ENCODE peak calls at places on chromosomes 7 and 10, in eight cellular contexts. V, S, K, T, M, F, P and N are unnamed samples.

GRCh38 chr7:82566752-82567151 is 123.2 kb upstream of the CACNA2D1 start:
- DNase-seq in P (no peak), K (no peak), V (no peak), M (no peak), F (no peak), S (no peak), T (no peak), N (no peak)

GRCh38 chr10:46284286-46285229 is 2.2 kb upstream of the ANTXRL start:
- DNase-seq in K (peak), M (peak), T (peak), F (peak), P (peak), S (peak), V (peak), N (peak)

GRCh38 chr10:78896169-78896931 is 172.4 kb upstream of the ZMIZ1 start:
- DNase-seq in V (no peak), K (no peak), M (no peak), F (no peak), S (no peak), T (no peak), P (no peak), N (no peak)

GRCh38 chr10:100103581-100103980 is 21.9 kb upstream of the CPN1 start:
- DNase-seq in P (no peak), M (peak), F (peak), K (no peak), S (no peak), T (peak), V (peak), N (peak)

GRCh38 chr10:106795619-106796018 is 368.9 kb downstream of the SORCS1 start:
- DNase-seq in S (peak), T (no peak), P (peak), V (no peak), M (no peak), F (no peak), K (peak), N (peak)

GRCh38 chr10:73647211-73647874 is 6.1 kb upstream of the MYOZ1 start:
- DNase-seq in T (peak), S (peak), F (no peak), P (peak), V (peak), K (peak), M (peak), N (peak)

GRCh38 chr7:474605-475424 is 44.8 kb downstream of the PDGFA start:
- DNase-seq in T (no peak), S (no peak), V (no peak), K (no peak), P (peak), M (no peak), F (no peak), N (no peak)

GRCh38 chr7:113392421-113392820 is 274.1 kb upstream of the SMIM30 start:
- DNase-seq in S (no peak), V (no peak), K (no peak), F (no peak), P (no peak), M (no peak), T (no peak), N (no peak)

GRCh38 chr10:20858292-20859124 is 38.6 kb downstream of the NEBL start:
- DNase-seq in P (no peak), V (peak), T (peak), K (no peak), S (no peak), M (peak), F (no peak), N (peak)

GRCh38 chr10:4316166-4316810 is 509.7 kb upstream of the AKR1E2 start:
- DNase-seq in V (peak), T (peak), M (peak), P (no peak), F (peak), S (peak), K (no peak), N (peak)

GRCh38 chr10:72688208-72688651 is 3.7 kb upstream of the MCU start:
- DNase-seq in M (peak), V (peak), K (no peak), F (peak), P (no peak), S (no peak), T (peak), N (peak)

GRCh38 chr7:11413901-11414300 is 418.1 kb downstream of the THSD7A start:
- DNase-seq in V (no peak), F (no peak), M (no peak), K (no peak), S (no peak), T (no peak), P (no peak), N (no peak)

GRCh38 chr7:142523821-142524460 is 225.3 kb upstream of the PRSS1 start:
- DNase-seq in V (no peak), M (peak), S (no peak), P (no peak), K (no peak), F (no peak), T (no peak), N (no peak)
- TF ChIP-seq CTCF in V (peak), M (peak), S (no peak), P (peak), K (no peak), F (peak), T (peak), N (peak)

DNA sequence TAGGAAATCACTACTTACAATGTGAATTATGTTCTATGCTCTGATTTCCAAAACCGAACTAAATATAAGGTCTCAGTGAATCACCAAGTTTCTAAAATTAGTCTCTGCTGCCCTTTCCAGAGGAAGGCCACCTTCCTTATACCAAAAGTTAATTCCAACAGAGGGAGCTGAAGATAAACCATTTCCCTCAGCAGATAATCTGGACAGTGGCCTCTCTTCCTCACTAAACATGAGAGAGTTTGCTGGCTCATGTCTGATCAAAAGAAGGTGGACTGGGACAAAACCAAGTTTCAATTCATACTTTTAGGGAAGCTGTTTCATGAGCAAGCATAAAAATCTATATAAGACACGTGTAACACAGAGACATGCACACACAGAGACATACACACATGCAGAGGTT is 6.4 kb downstream of the FEZF1 start:
- DNase-seq in T (no peak), P (no peak), F (no peak), M (no peak), S (no peak), K (no peak), V (no peak), N (no peak)
- H3K4me3 ChIP-seq in T (no peak), P (no peak), F (no peak), M (no peak), S (no peak), K (no peak), V (no peak), N (no peak)

GRCh38 chr10:22301193-22301592 is 15.0 kb upstream of the COMMD3 start:
- DNase-seq in P (no peak), T (no peak), F (no peak), M (no peak), V (no peak), S (no peak), K (no peak), N (no peak)
- TF ChIP-seq CTCF in P (no peak), T (peak), F (peak), M (no peak), V (peak), S (no peak), K (no peak), N (no peak)

DNA sequence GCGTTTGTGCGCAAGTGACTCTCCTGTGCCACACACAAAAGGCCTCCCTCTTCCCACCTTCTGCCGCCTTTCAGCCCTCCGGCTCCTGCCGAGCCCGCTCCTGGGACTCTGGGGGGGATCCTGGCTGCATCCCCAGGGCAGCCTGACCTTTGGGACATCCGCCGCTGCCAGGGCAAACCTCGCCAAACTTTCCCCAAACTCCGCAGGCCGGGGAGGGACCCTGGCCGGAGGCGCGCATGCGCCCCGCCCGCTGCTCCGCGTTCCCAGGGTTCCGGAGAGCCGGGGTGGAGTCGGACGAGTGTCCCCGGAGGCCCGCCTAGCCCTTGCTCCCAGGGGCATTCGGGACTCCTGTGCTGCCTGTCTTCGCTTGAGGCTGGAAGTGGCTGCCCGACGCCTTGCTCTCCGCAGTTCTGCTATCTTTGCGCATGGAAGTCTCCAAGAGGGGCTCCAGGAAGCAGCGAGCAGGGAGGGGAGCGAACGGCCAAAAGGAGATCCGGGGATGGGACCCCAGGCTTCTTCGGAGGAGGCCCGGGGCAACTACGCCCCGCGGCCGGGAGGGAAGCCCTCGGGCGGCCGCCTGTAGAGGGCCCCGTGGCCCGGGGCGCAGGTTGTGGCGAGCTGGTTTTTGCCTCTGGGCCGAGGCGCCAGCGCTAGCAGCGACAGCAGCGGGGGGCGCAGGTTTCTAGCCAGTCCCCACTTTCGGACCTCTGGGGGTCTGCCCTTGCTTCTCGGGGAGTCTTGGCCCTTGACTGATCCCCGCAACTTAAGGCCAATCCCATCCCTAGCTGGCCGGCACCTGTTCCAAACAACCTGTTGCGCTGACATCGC is 7.0 kb downstream of the PTF1A start:
- DNase-seq in K (no peak), T (no peak), S (no peak), F (no peak), V (no peak), M (peak), P (no peak), N (no peak)
- H3K4me3 ChIP-seq in K (no peak), T (no peak), S (no peak), F (no peak), V (no peak), M (no peak), P (no peak), N (no peak)

GRCh38 chr7:139702811-139703467 is 74.9 kb downstream of the HIPK2 start:
- DNase-seq in K (no peak), V (peak), T (no peak), S (no peak), M (peak), P (no peak), F (no peak), N (no peak)
- TF ChIP-seq CTCF in K (no peak), V (no peak), T (no peak), S (no peak), M (no peak), P (no peak), F (no peak), N (no peak)

GRCh38 chr10:110142965-110143364 is 64.4 kb upstream of the MXI1 start:
- DNase-seq in P (no peak), T (no peak), V (no peak), S (no peak), K (no peak), F (no peak), M (no peak), N (no peak)
- H3K4me3 ChIP-seq in P (no peak), T (no peak), V (no peak), S (no peak), K (no peak), F (no peak), M (no peak), N (no peak)

DNA sequence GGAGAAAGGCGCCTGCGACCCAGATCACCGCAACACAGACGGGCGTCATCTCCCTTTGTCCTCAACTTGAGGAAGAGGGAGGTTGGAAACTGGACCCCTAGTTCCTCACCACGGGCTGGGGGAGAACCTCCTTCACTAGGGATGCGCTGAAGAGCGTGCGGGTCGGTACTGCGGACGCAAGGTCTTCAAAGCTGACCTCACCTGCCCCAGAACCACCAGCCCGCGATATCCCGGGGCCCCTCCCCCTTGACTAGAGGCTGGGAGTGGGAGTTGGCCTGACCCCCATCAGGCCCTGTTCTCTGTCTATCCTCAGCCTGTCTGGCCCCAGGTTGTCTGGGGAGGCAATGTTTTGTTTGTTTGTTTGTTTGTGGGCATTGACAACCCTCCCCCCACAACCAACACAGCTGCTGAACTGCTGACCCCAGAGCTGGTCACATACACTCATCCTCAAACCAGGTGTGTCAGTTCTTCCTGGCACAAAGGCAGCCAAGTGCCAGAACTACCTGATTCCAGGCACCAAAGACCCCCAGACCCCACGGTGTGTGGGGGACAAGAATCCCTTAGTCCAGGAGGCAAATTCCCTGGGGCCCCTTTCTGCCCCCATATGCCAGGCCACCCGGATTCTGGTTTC is 2.9 kb downstream of the NPM3 start:
- DNase-seq in V (no peak), S (no peak), K (no peak), F (no peak), P (no peak), T (no peak), M (no peak), N (no peak)
- TF ChIP-seq CTCF in V (no peak), S (no peak), K (peak), F (no peak), P (peak), T (no peak), M (no peak), N (no peak)